ENCODE peak calls at places on chromosome 18, in nine cellular contexts. V is mesendoderm; J is GM20000; I is DMS53; P is body of pancreas; U is head of caudate nucleus; X is RWPE1; K is breast epithelium; M is activated CD4-positive, alpha-beta memory T cell treated with anti-CD3 and anti-CD28 coated beads for 36 hours. R is an unnamed sample.
A peak's percentile ranks its signal among the peaks of the same experiment; 100 is the strongest.

GRCh38 chr18:73006331-73006730 is 138.5 kb upstream of the NETO1 start:
- DNase-seq in V (no peak), J (no peak), I (no peak), P (no peak), U (no peak), X (no peak), K (no peak), M (no peak), R (no peak)

GRCh38 chr18:34729264-34729663 is 19.2 kb downstream of the DTNA start:
- DNase-seq in V (peak; percentile 87), J (peak; percentile 14), I (peak; percentile 57), P (peak; percentile 18), U (no peak), X (peak; percentile 18), K (no peak), M (no peak), R (peak; percentile 70)

GRCh38 chr18:12699747-12700146 is 2.8 kb downstream of the CEP76 start:
- DNase-seq in V (no peak), J (no peak), I (peak; percentile 45), P (no peak), U (no peak), X (no peak), K (no peak), M (no peak), R (no peak)

GRCh38 chr18:61955644-61956043 is 62.8 kb upstream of the RNF152 start:
- DNase-seq in V (no peak), J (no peak), I (no peak), P (no peak), U (no peak), X (no peak), K (no peak), M (no peak), R (no peak)

GRCh38 chr18:74517236-74517630 is 17.1 kb upstream of the CNDP1 start:
- DNase-seq in V (no peak), J (no peak), I (no peak), P (no peak), U (no peak), X (no peak), K (no peak), M (no peak), R (no peak)

GRCh38 chr18:78169487-78169886 is 810.1 kb upstream of the SALL3 start:
- DNase-seq in V (no peak), J (no peak), I (no peak), P (no peak), U (no peak), X (no peak), K (no peak), M (no peak), R (no peak)

GRCh38 chr18:67973916-67974315 is 457.4 kb upstream of the DSEL start:
- DNase-seq in V (no peak), J (no peak), I (no peak), P (no peak), U (no peak), X (no peak), K (no peak), M (no peak), R (no peak)

GRCh38 chr18:63254716-63255399 is 64.7 kb downstream of the BCL2 start:
- DNase-seq in V (no peak), J (no peak), I (no peak), P (no peak), U (no peak), X (no peak), K (no peak), M (no peak), R (no peak)

GRCh38 chr18:67199993-67200617 is 316.4 kb downstream of the DSEL start:
- DNase-seq in V (peak; percentile 59), J (peak; percentile 26), I (peak; percentile 87), P (no peak), U (peak; percentile 21), X (peak; percentile 25), K (no peak), M (no peak), R (peak; percentile 60)

GRCh38 chr18:67589325-67589724 is 72.8 kb upstream of the DSEL start:
- DNase-seq in V (no peak), J (no peak), I (no peak), P (no peak), U (no peak), X (no peak), K (no peak), M (no peak), R (no peak)

GRCh38 chr18:36389027-36389426 is 91.5 kb downstream of the FHOD3 start:
- DNase-seq in V (no peak), J (no peak), I (no peak), P (no peak), U (no peak), X (no peak), K (no peak), M (no peak), R (no peak)

R was measured in neural progenitor cell.